ENCODE peak calls at places on chromosomes 5 and 9, in four cellular contexts. R is EL; A is KG1; J is stimulated activated CD4-positive, alpha-beta T cell treated with anti-CD3 and anti-CD28 coated beads, Interleukin-12 subunit alpha, Interleukin-12 subunit beta, amount 100 ng/mL, for 4 hours. D is an unnamed sample.

GRCh38 chr5:35031276-35031675 is 16.5 kb downstream of the AGXT2 start:
- DNase-seq in R (peak), A (no peak), J (no peak), D (no peak)

GRCh38 chr5:97243352-97243751 is 60.3 kb upstream of the RIOK2 start:
- DNase-seq in A (no peak), R (no peak), J (no peak), D (no peak)

GRCh38 chr5:87400305-87400899 is 12.3 kb downstream of the CCNH start:
- DNase-seq in J (no peak), R (peak), A (no peak), D (peak)

GRCh38 chr5:115842089-115842881 is 550 bp downstream of the AP3S1 start:
- DNase-seq in J (no peak), R (peak), A (no peak), D (peak)

GRCh38 chr5:89105171-89105695 is 222.2 kb upstream of the MEF2C start:
- DNase-seq in A (no peak), J (no peak), R (no peak), D (no peak)

GRCh38 chr5:55800924-55801323 is 50.2 kb upstream of the IL31RA start:
- DNase-seq in J (no peak), A (no peak), R (no peak), D (no peak)

GRCh38 chr5:76944638-76945037 is 8.2 kb upstream of the CRHBP start:
- DNase-seq in J (no peak), A (no peak), R (no peak), D (no peak)

GRCh38 chr5:137252513-137252912 is 246.6 kb downstream of the SPOCK1 start:
- DNase-seq in A (no peak), J (no peak), R (peak), D (no peak)

GRCh38 chr9:38046669-38047300 is 22.2 kb downstream of the SHB start:
- DNase-seq in J (no peak), R (peak), A (no peak), D (no peak)

GRCh38 chr9:69495331-69495730 is 170.3 kb downstream of the ENTREP1 start:
- DNase-seq in J (no peak), R (no peak), A (no peak), D (no peak)

GRCh38 chr5:166786178-166786577 is 1505.3 kb upstream of the WWC1 start:
- DNase-seq in A (no peak), J (no peak), R (no peak), D (no peak)

GRCh38 chr5:139120521-139120920 is 77.6 kb downstream of the SIL1 start:
- DNase-seq in A (no peak), J (no peak), R (no peak), D (no peak)

GRCh38 chr9:9791621-9792020 is 821.2 kb downstream of the PTPRD start:
- DNase-seq in R (no peak), A (no peak), J (no peak), D (peak)

GRCh38 chr9:137589441-137590122 is 730 bp downstream of the ZMYND19 start:
- DNase-seq in R (peak), J (no peak), A (no peak), D (no peak)

GRCh38 chr9:112789493-112789892 is 38.9 kb downstream of the SNX30 start:
- DNase-seq in J (no peak), A (no peak), R (peak), D (no peak)

GRCh38 chr9:135504262-135505229 is 4.1 kb downstream of the MRPS2 start:
- DNase-seq in A (no peak), J (peak), R (peak), D (peak)

GRCh38 chr9:111423389-111423788 is 60.8 kb downstream of the ECPAS start:
- DNase-seq in R (no peak), J (no peak), A (no peak), D (no peak)

GRCh38 chr5:72503888-72504491 is 3.2 kb downstream of the ZNF366 start:
- DNase-seq in R (peak), J (no peak), A (no peak), D (peak)

GRCh38 chr9:37200572-37201005 is 80.2 kb downstream of the ZCCHC7 start:
- DNase-seq in R (peak), A (peak), J (no peak), D (no peak)

GRCh38 chr5:154194348-154195329 is 4.1 kb downstream of the GALNT10 start:
- DNase-seq in J (no peak), A (no peak), R (peak), D (peak)

GRCh38 chr9:125521462-125522327 is 185.3 kb downstream of the MAPKAP1 start:
- DNase-seq in R (peak), J (no peak), A (no peak), D (peak)

GRCh38 chr5:139543423-139543991 is 17.6 kb upstream of the UBE2D2 start:
- DNase-seq in A (no peak), R (no peak), J (peak), D (peak)

GRCh38 chr5:131460867-131461572 is 174.0 kb downstream of the RAPGEF6 start:
- DNase-seq in J (no peak), R (no peak), A (no peak), D (peak)

GRCh38 chr5:141223112-141223783 is at the start of gene PCDHB14:
- DNase-seq in R (peak), A (no peak), J (no peak), D (peak)

GRCh38 chr5:170499621-170500020 is 4.2 kb upstream of the KCNIP1 start:
- DNase-seq in J (no peak), A (no peak), R (no peak), D (no peak)

GRCh38 chr9:114157516-114158176 is 2.3 kb downstream of the COL27A1 start:
- DNase-seq in J (no peak), A (no peak), R (peak), D (no peak)

GRCh38 chr5:1101991-1102713 is 9.7 kb downstream of the SLC12A7 start:
- DNase-seq in A (no peak), J (no peak), R (no peak), D (peak)

GRCh38 chr9:129322641-129323375 is 144.7 kb upstream of the IER5L start:
- DNase-seq in R (no peak), A (no peak), J (no peak), D (no peak)

GRCh38 chr9:125825762-125826161 is 78.6 kb downstream of the PBX3 start:
- DNase-seq in J (no peak), R (no peak), A (no peak), D (no peak)

GRCh38 chr9:32350682-32351081 is 33.8 kb upstream of the ACO1 start:
- DNase-seq in A (peak), J (no peak), R (peak), D (no peak)

GRCh38 chr5:73718762-73719161 is 92.8 kb downstream of the ARHGEF28 start:
- DNase-seq in A (no peak), J (no peak), R (no peak), D (no peak)

GRCh38 chr5:140855772-140856674 is at the start of gene PCDHA10:
- DNase-seq in R (no peak), J (no peak), A (no peak), D (no peak)

GRCh38 chr5:157860898-157861894 is 2.3 kb upstream of the CLINT1 start:
- DNase-seq in J (no peak), R (no peak), A (no peak), D (no peak)

GRCh38 chr9:81083821-81084512 is 605.4 kb downstream of the TLE1 start:
- DNase-seq in A (no peak), J (no peak), R (peak), D (no peak)

GRCh38 chr9:99762470-99762869 is 59.2 kb upstream of the NR4A3 start:
- DNase-seq in R (no peak), A (no peak), J (no peak), D (no peak)

GRCh38 chr9:104258289-104259045 is 164.4 kb downstream of the SMC2 start:
- DNase-seq in J (no peak), R (no peak), A (no peak), D (no peak)

D was measured in dermis microvascular lymphatic vessel endothelial cell.